ENCODE peak calls at places on chromosomes 16 and 17, in five cellular contexts. E is IMR-90, N is mesenchymal stem cell, L is H1, D is H9. C is an unnamed sample.

GRCh38 chr17:18992454-18993130 is 12.0 kb downstream of the FAM83G start:
- DNase-seq in D (no peak), N (no peak), E (no peak), L (no peak), C (no peak)

GRCh38 chr17:7317161-7317803 is 2.1 kb upstream of the GPS2 start:
- DNase-seq in D (no peak), E (no peak), N (no peak), L (no peak), C (no peak)

GRCh38 chr16:69424935-69425784 is 741 bp downstream of the CYB5B start:
- DNase-seq in N (peak; percentile 53), L (no peak), D (no peak), E (no peak), C (no peak)

GRCh38 chr16:28112908-28113307 is 49.4 kb upstream of the GSG1L start:
- DNase-seq in L (no peak), N (no peak), E (no peak), D (no peak), C (no peak)

GRCh38 chr17:4902540-4902939 is 358 bp downstream of the CHRNE start:
- DNase-seq in E (no peak), N (no peak), D (no peak), L (no peak), C (no peak)

GRCh38 chr17:45013021-45013997 is 38.1 kb downstream of the DCAKD start:
- DNase-seq in E (no peak), N (no peak), D (peak; percentile 63), L (no peak), C (no peak)

GRCh38 chr17:41322264-41322902 is 6.9 kb upstream of the KRTAP17-1 start:
- DNase-seq in E (peak; percentile 79), D (no peak), L (no peak), N (peak; percentile 60), C (peak; percentile 18)

GRCh38 chr17:8420041-8420934 is 15.4 kb upstream of the NDEL1 start:
- DNase-seq in N (peak; percentile 80), L (no peak), D (no peak), E (peak; percentile 52), C (no peak)

GRCh38 chr16:85231959-85232358 is 119.7 kb upstream of the CIBAR2 start:
- DNase-seq in N (no peak), L (no peak), E (no peak), D (no peak), C (no peak)

GRCh38 chr17:76841776-76842405 is 26.3 kb upstream of the MGAT5B start:
- DNase-seq in E (no peak), L (no peak), N (no peak), D (peak; percentile 62), C (peak; percentile 20)

DNA sequence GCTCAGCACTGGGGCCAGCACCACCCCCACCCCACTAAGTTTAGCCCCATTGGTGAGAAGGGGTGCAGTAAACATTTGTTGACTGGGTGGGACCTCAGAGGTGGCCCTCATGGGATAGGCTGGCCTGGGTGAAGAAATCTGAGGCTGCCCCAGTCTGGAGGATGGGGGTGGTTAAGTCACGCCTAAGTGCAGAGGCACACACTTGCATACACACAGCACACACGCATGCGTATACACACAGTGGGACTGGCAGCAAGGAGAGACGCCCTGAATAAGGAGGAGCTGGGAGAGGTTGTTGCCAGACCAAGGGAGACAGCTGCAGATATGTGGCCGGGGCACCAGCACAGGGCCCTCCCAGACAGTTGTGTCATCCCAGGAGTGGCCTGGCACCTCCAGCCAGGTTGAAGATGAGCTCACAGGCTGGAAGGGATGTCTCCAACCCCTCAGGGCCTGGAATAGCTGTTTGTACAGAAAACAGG is 3.0 kb upstream of the BCAR1 start:
- DNase-seq in E (peak; percentile 88), D (peak; percentile 78), N (peak; percentile 99), L (no peak), C (no peak)
- H3K4ac ChIP-seq in E (peak overlapping the region; percentile 98), D (peak overlapping the region; percentile 22), N (no peak overlapping the region), L (peak overlapping the region; percentile 97), C (no peak overlapping the region)

DNA sequence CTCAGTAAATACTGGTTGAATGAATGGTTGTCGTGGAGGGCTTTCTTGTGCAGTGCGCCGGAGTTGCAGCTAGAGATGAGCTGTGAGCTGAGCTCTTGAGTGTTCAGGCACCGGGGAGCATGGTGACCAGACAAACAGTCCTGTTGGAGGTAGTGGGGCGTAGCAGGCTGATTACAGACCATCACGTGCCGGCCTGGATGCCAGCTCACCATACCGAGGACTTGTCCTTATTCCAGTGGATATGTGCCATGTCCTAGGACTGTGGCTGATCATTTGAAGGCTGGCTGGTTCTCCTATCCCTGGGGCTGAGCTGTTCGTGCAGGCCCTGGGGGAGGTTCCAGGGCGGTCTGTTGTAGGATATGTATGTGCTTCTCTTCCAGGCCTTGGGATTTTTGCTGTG is 60.0 kb downstream of the ABCC1 start:
- DNase-seq in L (no peak), N (no peak), D (no peak), E (no peak), C (no peak)
- H3K14ac ChIP-seq in L (no peak overlapping the region), N (no peak overlapping the region), D (no peak overlapping the region), E (no peak overlapping the region), C (peak overlapping the region; percentile 56)

GRCh38 chr17:38868968-38869646 is 751 bp upstream of the LASP1 start:
- DNase-seq in E (peak; percentile 88), L (peak; percentile 54), N (peak; percentile 94), D (peak; percentile 96), C (peak; percentile 95)

GRCh38 chr17:38868095-38868967 is 1.5 kb upstream of the LASP1 start:
- DNase-seq in L (no peak), N (peak; percentile 75), E (peak; percentile 55), D (no peak), C (no peak)

GRCh38 chr17:38871247-38871991 is 1.6 kb downstream of the LASP1 start:
- DNase-seq in E (peak; percentile 80), L (no peak), D (peak; percentile 75), N (peak; percentile 85), C (no peak)

GRCh38 chr17:38870259-38871165 is 654 bp downstream of the LASP1 start:
- DNase-seq in N (peak; percentile 64), E (peak; percentile 42), L (no peak), D (peak; percentile 74), C (no peak)

GRCh38 chr17:38869647-38870258 is at the start of gene LASP1:
- DNase-seq in E (peak; percentile 87), N (peak; percentile 89), L (peak; percentile 44), D (no peak), C (peak; percentile 83)
- H2BK15ac ChIP-seq in E (peak within 1 kb of the TSS; percentile 92), N (peak within 1 kb of the TSS; percentile 93), L (peak within 1 kb of the TSS; percentile 61), D (no peak within 1 kb of the TSS), C (peak within 1 kb of the TSS; percentile 94)

GRCh38 chr16:7367309-7367708 is 34.7 kb downstream of the RBFOX1 start:
- DNase-seq in N (no peak), L (no peak), D (no peak), E (no peak), C (no peak)
- H3K4ac ChIP-seq in N (no peak overlapping the region), L (no peak overlapping the region), D (no peak overlapping the region), E (no peak overlapping the region), C (no peak overlapping the region)

GRCh38 chr17:75012320-75013076 is at the start of gene MRPL58:
- DNase-seq in E (peak; percentile 83), D (peak; percentile 97), N (peak; percentile 87), L (peak; percentile 80), C (peak; percentile 88)

GRCh38 chr17:75010683-75011406 is 1.6 kb upstream of the MRPL58 start:
- DNase-seq in D (peak; percentile 75), L (no peak), E (peak; percentile 55), N (peak; percentile 87), C (no peak)

GRCh38 chr17:75013077-75013391 is 564 bp downstream of the MRPL58 start:
- DNase-seq in L (no peak), E (no peak), D (no peak), N (no peak), C (no peak)

GRCh38 chr17:75009139-75009724 is 3.2 kb upstream of the MRPL58 start:
- DNase-seq in N (no peak), E (no peak), D (no peak), L (no peak), C (no peak)

DNA sequence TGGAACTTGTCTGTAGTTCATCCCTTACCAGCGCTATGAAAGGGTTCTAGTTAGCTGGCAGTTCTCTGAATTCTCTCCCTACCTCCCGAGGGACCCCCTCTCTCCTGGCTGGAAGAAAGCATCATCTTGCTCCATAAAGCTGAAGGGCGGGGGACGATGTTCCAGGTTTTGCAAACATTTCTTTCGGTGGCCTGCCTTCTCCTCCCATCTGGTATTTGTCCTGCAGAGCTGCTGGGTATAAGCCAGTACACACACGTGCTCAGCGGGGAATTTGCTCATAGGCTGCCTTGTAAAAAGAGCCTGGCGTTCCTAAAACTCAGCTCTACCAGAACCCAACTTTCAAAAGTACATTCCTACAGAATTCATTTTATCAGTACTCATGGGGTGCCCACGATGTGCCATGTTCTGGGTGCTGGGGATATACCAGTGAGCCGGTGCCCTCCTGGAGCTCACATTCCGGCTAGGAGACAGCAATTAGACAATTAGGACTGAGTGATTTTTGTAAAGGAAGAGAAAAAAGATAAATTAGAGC is 616 bp upstream of the MRPL58 start:
- DNase-seq in N (peak; percentile 44), D (no peak), L (no peak), E (peak; percentile 59), C (no peak)
- H3K14ac ChIP-seq in N (no peak overlapping the region), D (peak overlapping the region; percentile 60), L (no peak overlapping the region), E (peak overlapping the region; percentile 63), C (no peak overlapping the region)

GRCh38 chr17:30831663-30832437 is at the start of gene ATAD5:
- DNase-seq in E (peak; percentile 91), D (peak; percentile 92), L (peak; percentile 59), N (peak; percentile 92), C (peak; percentile 74)
- H2BK15ac ChIP-seq in E (no peak within 1 kb of the TSS), D (peak within 1 kb of the TSS; percentile 97), L (no peak within 1 kb of the TSS), N (no peak within 1 kb of the TSS), C (peak within 1 kb of the TSS; percentile 15)

GRCh38 chr17:82021728-82022309 is 859 bp downstream of the CENPX start:
- DNase-seq in L (no peak), E (no peak), N (peak; percentile 17), D (no peak), C (no peak)
- H3K4ac ChIP-seq in L (no peak overlapping the region), E (peak overlapping the region; percentile 31), N (peak overlapping the region; percentile 17), D (no peak overlapping the region), C (no peak overlapping the region)

DNA sequence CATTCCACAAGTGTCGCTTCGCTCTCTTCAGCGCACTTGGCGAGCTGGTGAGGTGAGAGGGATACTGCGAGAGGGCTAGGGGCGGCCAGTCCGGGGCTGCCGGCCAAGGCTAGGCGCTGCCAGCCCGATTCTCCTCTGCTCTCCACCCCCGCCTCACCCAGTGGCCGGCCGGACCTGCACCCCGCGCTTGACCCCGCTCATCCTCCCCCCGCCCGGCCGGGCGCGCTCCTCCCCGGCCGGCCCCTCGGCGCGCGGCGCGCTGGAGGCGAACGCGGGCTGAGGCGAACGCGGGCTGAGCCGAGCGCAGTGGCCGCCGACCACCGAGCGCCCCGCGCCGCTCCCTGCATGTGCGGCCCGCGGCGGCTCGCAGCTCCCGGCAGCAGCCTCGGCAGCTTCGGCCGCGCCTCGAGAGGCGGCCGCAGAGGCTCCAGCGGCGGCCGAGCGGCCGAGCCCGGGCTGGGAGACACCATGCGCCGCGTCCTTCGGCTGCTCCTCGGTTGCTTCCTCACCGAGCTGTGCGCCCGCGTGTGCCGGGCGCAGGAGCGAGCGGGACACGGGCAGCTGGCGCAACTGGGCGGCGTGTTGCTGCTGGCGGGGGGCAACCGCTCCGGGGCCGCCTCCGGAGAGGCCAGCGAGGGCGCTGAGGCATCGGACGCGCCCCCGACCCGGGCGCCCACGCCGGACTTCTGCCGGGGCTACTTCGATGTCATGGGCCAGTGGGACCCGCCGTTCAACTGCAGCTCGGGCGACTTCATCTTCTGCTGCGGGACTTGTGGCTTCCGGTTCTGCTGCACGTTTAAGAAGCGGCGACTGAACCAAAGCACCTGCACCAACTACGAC is at the start of gene SHISA9:
- DNase-seq in E (no peak), L (no peak), N (no peak), D (no peak), C (peak; percentile 67)
- H3K14ac ChIP-seq in E (no peak within 1 kb of the TSS), L (no peak within 1 kb of the TSS), N (no peak within 1 kb of the TSS), D (peak within 1 kb of the TSS; percentile 62), C (peak within 1 kb of the TSS; percentile 86)